ENCODE peak calls at places on chromosomes 7 and 10, in four cellular contexts. T is HCT116, J is K562, R is HepG2. K is an unnamed sample.

GRCh38 chr10:10644317-10645111 is 373.2 kb upstream of the CELF2 start:
- DNase-seq in J (no peak), R (no peak), T (no peak), K (no peak)

GRCh38 chr10:133565441-133566294 is at the start of gene SYCE1:
- DNase-seq in R (no peak), J (peak), T (no peak), K (no peak)

GRCh38 chr7:74182453-74183090 is 8.4 kb downstream of the EIF4H start:
- DNase-seq in T (no peak), J (no peak), R (no peak), K (no peak)

GRCh38 chr7:1418505-1419309 is 40.6 kb downstream of the MICALL2 start:
- DNase-seq in J (peak), T (peak), R (peak), K (no peak)

GRCh38 chr7:24778543-24779282 is 21.4 kb upstream of the GSDME start:
- DNase-seq in J (no peak), T (no peak), R (no peak), K (no peak)

GRCh38 chr10:4541292-4541691 is 284.7 kb upstream of the AKR1E2 start:
- DNase-seq in R (no peak), T (peak), J (no peak), K (peak)

GRCh38 chr10:70232859-70233108 is 445 bp downstream of the PPA1 start:
- DNase-seq in T (no peak), R (no peak), J (no peak), K (no peak)

GRCh38 chr10:10598297-10598696 is 419.4 kb upstream of the CELF2 start:
- DNase-seq in R (no peak), J (no peak), T (no peak), K (no peak)

GRCh38 chr7:18667466-18667865 is 171.9 kb downstream of the HDAC9 start:
- DNase-seq in R (peak), J (no peak), T (peak), K (peak)

GRCh38 chr10:132706701-132707100 is 79.2 kb downstream of the NKX6-2 start:
- DNase-seq in R (no peak), J (no peak), T (no peak), K (no peak)

GRCh38 chr7:73703985-73704639 is 15.4 kb downstream of the STX1A start:
- DNase-seq in R (no peak), J (peak), T (no peak), K (no peak)

GRCh38 chr7:98224701-98225181 is 13.5 kb downstream of the BHLHA15 start:
- DNase-seq in R (no peak), T (no peak), J (no peak), K (no peak)

GRCh38 chr10:25501912-25502311 is 327.1 kb downstream of the GPR158 start:
- DNase-seq in R (no peak), T (no peak), J (no peak), K (no peak)

GRCh38 chr7:12297283-12297682 is 86.2 kb downstream of the TMEM106B start:
- DNase-seq in R (no peak), J (no peak), T (no peak), K (no peak)

GRCh38 chr10:122510736-122511135 is 49.4 kb downstream of the HTRA1 start:
- DNase-seq in T (no peak), J (no peak), R (no peak), K (no peak)

GRCh38 chr10:133528845-133529575 is 1.8 kb downstream of the CYP2E1 start:
- DNase-seq in J (peak), R (no peak), T (no peak), K (no peak)

GRCh38 chr10:11440250-11441150 is 170.9 kb downstream of the USP6NL start:
- DNase-seq in T (no peak), J (no peak), R (no peak), K (no peak)

GRCh38 chr7:49418964-49419363 is 354.5 kb upstream of the VWC2 start:
- DNase-seq in T (no peak), R (no peak), J (no peak), K (no peak)

GRCh38 chr7:24865994-24866615 is 108.8 kb upstream of the GSDME start:
- DNase-seq in R (no peak), J (no peak), T (no peak), K (no peak)

GRCh38 chr10:36114141-36114540 is 472.0 kb upstream of the FZD8 start:
- DNase-seq in T (no peak), R (no peak), J (no peak), K (no peak)

GRCh38 chr7:16753102-16753931 is at the start of gene TSPAN13:
- DNase-seq in J (peak), T (peak), R (peak), K (peak)

GRCh38 chr10:13776861-13777301 is 190.1 kb downstream of the PRPF18 start:
- DNase-seq in R (no peak), J (no peak), T (no peak), K (no peak)

GRCh38 chr7:31478744-31479143 is 35.1 kb upstream of the ITPRID1 start:
- DNase-seq in R (no peak), J (no peak), T (no peak), K (no peak)

GRCh38 chr10:129098517-129098916 is 368.5 kb upstream of the MGMT start:
- DNase-seq in R (no peak), J (no peak), T (no peak), K (no peak)

GRCh38 chr10:101817542-101818118 is 614 bp downstream of the OGA start:
- DNase-seq in R (no peak), T (peak), J (peak), K (no peak)

GRCh38 chr7:16347461-16348192 is 73.7 kb downstream of the CRPPA start:
- DNase-seq in J (no peak), T (no peak), R (no peak), K (no peak)

GRCh38 chr10:120514035-120514620 is 57.1 kb downstream of the PLPP4 start:
- DNase-seq in R (peak), J (peak), T (no peak), K (no peak)

GRCh38 chr10:7260412-7260900 is 150.4 kb downstream of the SFMBT2 start:
- DNase-seq in T (peak), R (peak), J (peak), K (no peak)

GRCh38 chr10:87850742-87851205 is 12.6 kb downstream of the KLLN start:
- DNase-seq in J (peak), T (no peak), R (peak), K (no peak)

GRCh38 chr10:32253300-32253699 is 93.7 kb downstream of the EPC1 start:
- DNase-seq in T (peak), J (peak), R (no peak), K (no peak)

GRCh38 chr10:29657719-29658274 is 23.0 kb upstream of the SVIL start:
- DNase-seq in R (no peak), T (no peak), J (no peak), K (no peak)

GRCh38 chr7:79258826-79259225 is 194.6 kb downstream of the MAGI2 start:
- DNase-seq in R (no peak), J (no peak), T (no peak), K (no peak)

GRCh38 chr10:66550351-66550750 is 375.5 kb upstream of the LRRTM3 start:
- DNase-seq in J (no peak), R (no peak), T (no peak), K (no peak)

GRCh38 chr7:133502498-133502897 is 249.6 kb downstream of the EXOC4 start:
- DNase-seq in T (no peak), J (no peak), R (no peak), K (no peak)

GRCh38 chr7:137454169-137455166 is 110.9 kb upstream of the PTN start:
- DNase-seq in R (peak), T (no peak), J (peak), K (peak)

GRCh38 chr10:88897019-88897853 is 17.2 kb downstream of the STAMBPL1 start:
- DNase-seq in R (peak), T (peak), J (no peak), K (no peak)

GRCh38 chr7:27784399-27785053 is 44.6 kb downstream of the TAX1BP1 start:
- DNase-seq in J (peak), T (peak), R (peak), K (peak)

GRCh38 chr7:41107330-41107937 is 595.5 kb downstream of the INHBA start:
- DNase-seq in T (peak), J (no peak), R (peak), K (peak)

GRCh38 chr7:43694399-43694748 is 34.9 kb downstream of the COA1 start:
- DNase-seq in J (no peak), T (peak), R (peak), K (no peak)
- TF ChIP-seq TCF7L2 in J (no peak), T (no peak), R (no peak), K (no peak)

GRCh38 chr7:46515844-46516590 is 594.9 kb upstream of the IGFBP3 start:
- DNase-seq in J (no peak), R (no peak), T (no peak), K (no peak)
- TF ChIP-seq TCF7L2 in J (no peak), R (no peak), T (no peak), K (no peak)

DNA sequence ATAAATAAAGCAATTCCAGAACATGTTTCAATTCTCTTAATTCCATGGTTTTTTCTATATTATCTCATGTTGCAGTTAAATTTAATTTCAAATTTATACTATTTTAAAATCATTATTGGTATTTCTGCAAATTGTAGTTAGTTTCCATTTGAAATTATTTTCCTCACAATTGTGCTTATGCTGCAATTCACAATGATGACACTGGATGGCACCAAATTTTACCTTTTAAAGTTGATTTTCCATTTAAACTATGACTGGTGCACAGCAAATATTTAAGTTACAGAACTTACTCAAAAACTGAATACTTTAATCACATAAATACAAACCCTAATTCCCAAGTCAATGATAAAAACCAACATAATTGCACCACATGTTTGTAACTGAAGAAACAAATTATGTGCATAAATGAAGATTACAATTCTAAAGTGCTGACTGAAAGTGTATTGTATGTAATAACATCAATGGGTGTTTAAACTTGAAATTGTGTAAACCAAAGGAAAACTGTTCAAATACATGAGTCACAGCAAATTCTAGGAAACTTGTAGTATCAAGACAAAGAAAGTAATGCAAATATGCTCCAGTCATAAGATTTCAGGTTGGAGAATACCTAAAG is 75.3 kb upstream of the AASS start:
- DNase-seq in R (peak), J (no peak), T (peak), K (peak)
- TF ChIP-seq TCF7L2 in R (no peak), J (no peak), T (no peak), K (no peak)

GRCh38 chr7:128322040-128322643 is 21.6 kb downstream of the RBM28 start:
- DNase-seq in R (peak), J (no peak), T (no peak), K (peak)

GRCh38 chr7:128324363-128324680 is 19.4 kb downstream of the RBM28 start:
- DNase-seq in J (no peak), R (no peak), T (no peak), K (no peak)

GRCh38 chr7:128323489-128324362 is 20.0 kb downstream of the RBM28 start:
- DNase-seq in R (no peak), T (no peak), J (no peak), K (no peak)

GRCh38 chr7:128318696-128319095 is 25.0 kb downstream of the RBM28 start:
- DNase-seq in T (no peak), J (no peak), R (no peak), K (no peak)

GRCh38 chr7:128321044-128321422 is 22.7 kb downstream of the RBM28 start:
- DNase-seq in T (no peak), J (no peak), R (no peak), K (no peak)
- TF ChIP-seq TCF7L2 in T (no peak), J (no peak), R (no peak), K (no peak)